ENCODE peak calls at places on chromosomes 16 and 17, in ten cellular contexts. X, Y, E, C, Z, W, T, A, I and O are unnamed samples.

GRCh38 chr17:46182961-46183360 is 10.3 kb downstream of the KANSL1 start:
- DNase-seq in X (no peak), Y (no peak), E (no peak), C (no peak), Z (no peak), W (no peak), T (no peak), A (no peak), I (no peak), O (no peak)

GRCh38 chr17:80704381-80704819 is 159.8 kb downstream of the RPTOR start:
- DNase-seq in X (peak), Y (no peak), E (no peak), C (no peak), Z (no peak), W (no peak), T (peak), A (no peak), I (no peak), O (no peak)

GRCh38 chr17:31754239-31754945 is 104.7 kb downstream of the COPRS start:
- DNase-seq in X (peak), Y (no peak), E (no peak), C (no peak), Z (peak), W (peak), T (peak), A (no peak), I (no peak), O (no peak)

GRCh38 chr17:2214047-2214717 is 89.4 kb downstream of the SMG6 start:
- DNase-seq in X (peak), Y (no peak), E (peak), C (no peak), Z (no peak), W (peak), T (peak), A (peak), I (no peak), O (no peak)

GRCh38 chr16:57190136-57190535 is 4.0 kb downstream of the RSPRY1 start:
- DNase-seq in X (peak), Y (no peak), E (no peak), C (no peak), Z (no peak), W (no peak), T (no peak), A (no peak), I (no peak), O (no peak)

GRCh38 chr17:18004345-18004744 is 31.7 kb downstream of the DRC3 start:
- DNase-seq in X (no peak), Y (no peak), E (no peak), C (no peak), Z (no peak), W (no peak), T (no peak), A (no peak), I (no peak), O (no peak)

GRCh38 chr17:43314582-43314981 is 80.8 kb upstream of the RNU2-1 start:
- DNase-seq in X (peak), Y (no peak), E (no peak), C (no peak), Z (no peak), W (no peak), T (peak), A (no peak), I (no peak), O (no peak)

GRCh38 chr16:84507011-84507982 is 2.8 kb upstream of the MEAK7 start:
- DNase-seq in X (no peak), Y (no peak), E (no peak), C (no peak), Z (no peak), W (peak), T (no peak), A (no peak), I (no peak), O (no peak)

GRCh38 chr16:85066346-85066885 is 38.8 kb downstream of the KIAA0513 start:
- DNase-seq in X (no peak), Y (no peak), E (no peak), C (no peak), Z (no peak), W (no peak), T (no peak), A (no peak), I (no peak), O (no peak)

GRCh38 chr16:68447721-68448359 is 468 bp downstream of the SMPD3 start:
- DNase-seq in X (no peak), Y (peak), E (no peak), C (no peak), Z (no peak), W (no peak), T (no peak), A (no peak), I (no peak), O (no peak)

GRCh38 chr17:17739388-17740066 is 58.3 kb downstream of the RAI1 start:
- DNase-seq in X (peak), Y (no peak), E (peak), C (no peak), Z (no peak), W (peak), T (peak), A (no peak), I (no peak), O (no peak)

GRCh38 chr16:80594756-80595155 is 54.0 kb downstream of the DYNLRB2 start:
- DNase-seq in X (peak), Y (no peak), E (no peak), C (no peak), Z (no peak), W (peak), T (no peak), A (no peak), I (no peak), O (no peak)

GRCh38 chr16:583815-584591 is 5.9 kb upstream of the RAB40C start:
- DNase-seq in X (no peak), Y (no peak), E (no peak), C (no peak), Z (no peak), W (no peak), T (no peak), A (no peak), I (no peak), O (no peak)

GRCh38 chr17:80999224-81000088 is 7.8 kb downstream of the CHMP6 start:
- DNase-seq in X (no peak), Y (no peak), E (no peak), C (no peak), Z (no peak), W (no peak), T (no peak), A (no peak), I (no peak), O (no peak)

GRCh38 chr16:48448799-48449481 is 63.7 kb upstream of the SIAH1 start:
- DNase-seq in X (no peak), Y (no peak), E (no peak), C (no peak), Z (no peak), W (no peak), T (no peak), A (no peak), I (no peak), O (no peak)

GRCh38 chr16:58158137-58158536 is 29.0 kb upstream of the CFAP20 start:
- DNase-seq in X (no peak), Y (no peak), E (no peak), C (no peak), Z (no peak), W (no peak), T (no peak), A (no peak), I (no peak), O (no peak)